ENCODE peak calls at places on chromosomes 7 and 10, in six cellular contexts. E is neural progenitor cell; S is CD8-positive, alpha-beta memory T cell; L is fibroblast of lung; O is RWPE1; W is WERI-Rb-1. U is an unnamed sample.

GRCh38 chr7:139757968-139758367 is 19.8 kb downstream of the HIPK2 start:
- DNase-seq in O (no peak), W (no peak), L (no peak), E (no peak), S (no peak), U (no peak)

GRCh38 chr10:26642896-26643653 is 54.4 kb upstream of the PDSS1 start:
- DNase-seq in W (no peak), O (no peak), S (no peak), L (no peak), E (no peak), U (no peak)

GRCh38 chr7:37516610-37517108 is 68.0 kb upstream of the ELMO1 start:
- DNase-seq in E (no peak), S (no peak), L (no peak), W (peak), O (no peak), U (no peak)

GRCh38 chr7:143283344-143283743 is 1.4 kb upstream of the TMEM139 start:
- DNase-seq in L (no peak), W (no peak), E (no peak), S (no peak), O (no peak), U (no peak)

GRCh38 chr7:5408777-5409176 is 14.9 kb downstream of the TNRC18 start:
- DNase-seq in E (no peak), S (no peak), L (peak), W (no peak), O (no peak), U (no peak)

GRCh38 chr10:60312818-60313588 is 76.7 kb downstream of the ANK3 start:
- DNase-seq in L (peak), W (no peak), O (peak), E (no peak), S (no peak), U (no peak)

GRCh38 chr10:93916257-93917063 is 22.7 kb downstream of the SLC35G1 start:
- DNase-seq in S (no peak), E (peak), L (peak), O (peak), W (no peak), U (no peak)

GRCh38 chr10:79359816-79360498 is 12.7 kb downstream of the PPIF start:
- DNase-seq in E (no peak), S (no peak), O (no peak), W (peak), L (no peak), U (peak)

GRCh38 chr7:39691821-39692220 is 68.4 kb downstream of the RALA start:
- DNase-seq in E (no peak), O (peak), W (no peak), S (no peak), L (peak), U (no peak)

GRCh38 chr10:130201043-130201380 is 64.8 kb downstream of the GLRX3 start:
- DNase-seq in L (no peak), E (no peak), S (no peak), O (no peak), W (no peak), U (no peak)

GRCh38 chr10:111295788-111296187 is 219.0 kb downstream of the ADRA2A start:
- DNase-seq in L (no peak), S (no peak), E (no peak), O (no peak), W (no peak), U (no peak)

GRCh38 chr10:110460111-110460809 is 37.4 kb upstream of the DUSP5 start:
- DNase-seq in L (no peak), E (no peak), S (no peak), W (no peak), O (no peak), U (no peak)

GRCh38 chr7:44706788-44707557 is 41.7 kb upstream of the ZMIZ2 start:
- DNase-seq in O (no peak), S (no peak), L (no peak), W (no peak), E (no peak), U (peak)

GRCh38 chr7:151240536-151240935 is 8.0 kb downstream of the SMARCD3 start:
- DNase-seq in O (no peak), W (no peak), E (no peak), L (no peak), S (no peak), U (no peak)

GRCh38 chr7:36119005-36119711 is 33.9 kb upstream of the EEPD1 start:
- DNase-seq in O (peak), E (no peak), W (no peak), S (no peak), L (peak), U (no peak)

GRCh38 chr7:30562498-30562897 is 32.2 kb upstream of the GARS1 start:
- DNase-seq in E (no peak), L (peak), S (no peak), O (no peak), W (no peak), U (no peak)

GRCh38 chr7:98459529-98459928 is 58.6 kb upstream of the BAIAP2L1 start:
- DNase-seq in S (no peak), W (no peak), O (no peak), E (no peak), L (no peak), U (no peak)

GRCh38 chr10:132359305-132360040 is 27.5 kb downstream of the LRRC27 start:
- DNase-seq in L (no peak), W (peak), O (no peak), E (no peak), S (no peak), U (peak)

GRCh38 chr7:33893377-33893776 is 12.0 kb upstream of the BMPER start:
- DNase-seq in S (no peak), E (no peak), W (no peak), O (no peak), L (no peak), U (no peak)

GRCh38 chr10:63555330-63555729 is 34.1 kb downstream of the REEP3 start:
- DNase-seq in S (no peak), L (no peak), W (no peak), O (no peak), E (no peak), U (no peak)

GRCh38 chr10:22325272-22325947 is 4.5 kb downstream of the BMI1 start:
- DNase-seq in L (peak), E (peak), S (peak), W (no peak), O (peak), U (peak)

GRCh38 chr7:2508327-2509231 is 11.0 kb upstream of the LFNG start:
- DNase-seq in L (no peak), O (no peak), W (peak), E (peak), S (peak), U (no peak)

GRCh38 chr7:39595102-39595620 is 28.2 kb upstream of the RALA start:
- DNase-seq in L (peak), O (no peak), W (no peak), E (no peak), S (no peak), U (no peak)

GRCh38 chr7:144995495-144995894 is 159.6 kb upstream of the TPK1 start:
- DNase-seq in W (no peak), O (no peak), E (no peak), L (no peak), S (no peak), U (no peak)

GRCh38 chr7:45919947-45920542 is 1.0 kb downstream of the IGFBP3 start:
- DNase-seq in S (no peak), E (peak), W (no peak), L (peak), O (no peak), U (no peak)

GRCh38 chr7:44530990-44531389 is 10.1 kb downstream of the NPC1L1 start:
- DNase-seq in L (no peak), W (no peak), S (no peak), E (no peak), O (no peak), U (no peak)

GRCh38 chr7:33776791-33777190 is 128.5 kb upstream of the BMPER start:
- DNase-seq in W (no peak), S (no peak), E (no peak), L (peak), O (no peak), U (no peak)

GRCh38 chr7:920351-921070 is 34.0 kb downstream of the ADAP1 start:
- DNase-seq in O (no peak), W (no peak), E (no peak), S (no peak), L (no peak), U (peak)

GRCh38 chr7:112124367-112124766 is 81.8 kb downstream of the DOCK4 start:
- DNase-seq in E (no peak), W (no peak), O (no peak), L (no peak), S (no peak), U (no peak)

GRCh38 chr7:80851896-80852476 is 66.9 kb downstream of the SEMA3C start:
- DNase-seq in E (no peak), W (no peak), O (peak), S (no peak), L (peak), U (no peak)
- H3K27ac ChIP-seq in E (no peak), W (no peak), O (no peak), S (no peak), L (no peak), U (no peak)

GRCh38 chr10:17075510-17075909 is 54.1 kb downstream of the CUBN start:
- DNase-seq in S (no peak), W (no peak), E (no peak), L (peak), O (peak), U (no peak)
- H3K27ac ChIP-seq in S (no peak), W (no peak), E (no peak), L (peak), O (peak), U (peak)

GRCh38 chr7:74612015-74612829 is 45.3 kb upstream of the GTF2I start:
- DNase-seq in E (peak), O (peak), W (no peak), S (no peak), L (no peak), U (peak)
- H3K27ac ChIP-seq in E (peak), O (peak), W (no peak), S (no peak), L (no peak), U (peak)

DNA sequence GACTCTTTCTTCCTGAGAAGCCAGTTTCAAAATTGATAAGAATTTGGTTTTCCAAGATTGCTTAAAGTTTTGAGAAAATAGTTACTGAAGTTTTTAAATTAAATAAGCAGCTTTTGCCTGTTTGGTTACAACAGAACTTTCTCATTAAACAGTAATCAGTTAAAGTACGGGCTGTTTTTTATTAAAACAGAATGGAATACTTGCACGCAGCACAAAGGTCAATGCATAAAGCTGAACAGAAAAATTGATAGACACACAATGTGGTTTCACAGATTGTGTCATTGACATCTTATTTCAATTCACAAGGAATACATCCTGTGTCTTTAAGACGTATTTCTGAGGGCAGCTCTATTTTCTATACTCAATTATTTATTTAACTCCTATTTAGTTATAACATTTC is 192.2 kb downstream of the PRKG1 start:
- DNase-seq in L (no peak), S (no peak), W (no peak), E (no peak), O (no peak), U (no peak)
- H3K27ac ChIP-seq in L (no peak), S (no peak), W (no peak), E (no peak), O (no peak), U (no peak)

DNA sequence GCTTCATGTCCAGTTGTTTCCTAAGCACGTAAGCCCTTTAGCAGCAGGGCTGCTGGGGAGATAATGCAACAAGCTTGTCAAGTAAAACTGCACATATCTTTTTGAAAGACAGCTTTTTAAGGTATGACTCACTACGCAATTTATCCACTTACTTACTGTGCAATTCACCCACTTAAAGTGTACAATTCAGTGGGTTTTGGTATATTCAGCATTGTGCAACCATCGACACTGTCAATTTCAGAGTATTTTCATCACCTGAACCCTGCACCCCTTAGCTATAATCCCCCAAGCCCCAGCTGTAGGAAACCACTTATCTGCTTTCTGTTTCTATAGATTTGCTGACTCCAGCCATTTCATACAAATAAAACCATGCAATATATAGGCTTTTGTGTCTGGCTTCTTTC is 168.0 kb downstream of the PTPN20 start:
- DNase-seq in L (peak), E (no peak), S (no peak), W (no peak), O (no peak), U (no peak)
- H3K27ac ChIP-seq in L (no peak), E (no peak), S (no peak), W (peak), O (no peak), U (no peak)

GRCh38 chr10:91162050-91162494 is 58.4 kb upstream of the PCGF5 start:
- DNase-seq in E (no peak), W (no peak), O (peak), S (no peak), L (peak), U (no peak)
- H3K27ac ChIP-seq in E (no peak), W (no peak), O (peak), S (peak), L (peak), U (peak)

DNA sequence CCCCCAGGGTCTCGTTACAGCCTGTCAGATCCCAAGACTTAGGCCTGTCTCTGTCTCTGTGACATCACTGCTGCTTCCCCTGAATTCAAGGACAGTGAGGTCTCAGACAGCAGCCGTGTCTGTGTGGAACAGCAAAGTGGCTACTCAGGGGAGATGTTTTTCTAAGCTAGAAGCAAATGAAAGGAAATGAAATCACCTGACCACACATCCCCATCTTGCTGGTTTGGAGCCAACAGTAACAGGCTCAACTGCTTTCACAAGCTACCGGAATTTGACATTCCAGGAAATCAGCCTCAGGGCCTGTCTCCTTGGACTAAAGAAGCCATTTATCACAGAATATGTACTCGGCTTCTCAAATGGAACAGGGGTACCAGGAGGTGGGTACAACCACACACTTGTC is 73.0 kb downstream of the SPDYE5 start:
- DNase-seq in E (no peak), S (no peak), W (no peak), L (peak), O (peak), U (no peak)
- H3K27ac ChIP-seq in E (no peak), S (no peak), W (no peak), L (no peak), O (peak), U (no peak)

GRCh38 chr10:13338337-13339128 is 9.6 kb downstream of the SEPHS1 start:
- DNase-seq in W (no peak), L (peak), S (no peak), E (no peak), O (no peak), U (no peak)
- H3K27ac ChIP-seq in W (no peak), L (no peak), S (no peak), E (no peak), O (no peak), U (no peak)

GRCh38 chr10:71246591-71247143 is 34.3 kb downstream of the UNC5B start:
- DNase-seq in L (no peak), S (no peak), E (no peak), O (peak), W (no peak), U (no peak)

GRCh38 chr10:71244638-71245419 is 32.5 kb downstream of the UNC5B start:
- DNase-seq in E (no peak), O (peak), S (no peak), W (no peak), L (peak), U (peak)

GRCh38 chr10:71243756-71244637 is 31.6 kb downstream of the UNC5B start:
- DNase-seq in L (peak), E (no peak), S (no peak), O (peak), W (no peak), U (no peak)

GRCh38 chr10:71247306-71247705 is 34.9 kb downstream of the UNC5B start:
- DNase-seq in S (no peak), L (no peak), E (no peak), W (no peak), O (peak), U (no peak)

DNA sequence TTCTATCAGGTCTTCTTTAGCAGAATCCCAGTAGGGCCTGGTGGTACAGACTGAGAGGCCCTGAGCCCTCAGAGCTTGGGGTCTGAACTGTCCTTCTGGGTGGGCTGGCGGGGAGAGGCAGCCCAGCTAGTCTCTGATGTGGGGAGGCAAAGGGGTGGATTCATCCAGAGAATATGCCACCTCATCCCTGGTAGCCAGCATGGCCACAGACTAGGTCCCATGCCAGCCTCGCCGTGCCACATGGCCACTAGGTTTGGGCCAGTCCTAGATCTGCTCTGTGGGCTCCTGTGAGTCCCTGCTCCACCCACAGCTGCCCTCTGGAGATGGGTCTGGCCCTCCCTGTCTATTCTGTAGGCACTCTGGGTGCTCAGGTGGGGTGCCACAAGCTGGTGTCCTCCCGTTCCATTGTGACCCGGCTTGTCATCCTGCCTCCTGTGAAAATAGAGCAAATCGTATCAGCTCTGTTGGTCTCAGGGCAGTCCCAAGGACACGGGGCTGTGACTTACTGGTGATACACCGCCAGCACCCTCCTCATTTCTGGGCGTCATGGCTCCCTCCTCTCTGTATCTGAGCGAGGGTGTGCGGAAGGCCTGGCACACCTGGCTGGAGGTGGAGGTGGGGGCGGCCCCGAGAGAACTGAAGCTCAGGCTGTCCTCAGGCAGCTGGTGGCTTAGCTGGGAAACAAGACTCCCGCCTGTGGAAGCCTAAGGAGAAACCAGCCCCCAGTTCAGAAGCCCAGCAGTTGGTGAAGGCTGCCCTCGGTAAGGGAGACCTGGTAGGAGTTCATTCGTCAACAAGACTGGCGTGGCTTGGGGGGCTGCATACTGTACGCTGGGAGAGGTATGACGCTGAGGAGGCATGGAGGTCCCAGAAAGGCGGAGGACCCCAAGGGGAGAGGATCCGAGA is 33.3 kb downstream of the UNC5B start:
- DNase-seq in W (no peak), E (no peak), S (no peak), L (no peak), O (no peak), U (no peak)
- H3K27ac ChIP-seq in W (no peak), E (no peak), S (no peak), L (peak), O (peak), U (peak)

GRCh38 chr10:113035724-113036312 is 85.8 kb downstream of the TCF7L2 start:
- DNase-seq in L (no peak), W (no peak), O (no peak), S (no peak), E (no peak), U (no peak)
- H3K27ac ChIP-seq in L (no peak), W (no peak), O (no peak), S (no peak), E (no peak), U (peak)

U was measured in suprapubic skin.